ENCODE peak calls at places on chromosomes 4 and X, in eight cellular contexts. V is lower leg skin; Q is amniotic epithelial cell; B is CD8-positive, alpha-beta T cell; S is bronchial epithelial cell; I is ELR; O is epithelial cell of esophagus; W is astrocyte of the spinal cord. M is an unnamed sample.

GRCh38 chr4:181854142-181854541 is 389.1 kb upstream of the TENM3 start:
- DNase-seq in Q (no peak), W (no peak), S (peak), B (no peak), V (no peak), I (peak), O (peak), M (no peak)

GRCh38 chr4:89558147-89558546 is 250.5 kb upstream of the GPRIN3 start:
- DNase-seq in S (peak), W (no peak), O (peak), Q (peak), I (peak), V (no peak), B (no peak), M (no peak)

GRCh38 chrX:40105791-40106676 is 8.3 kb upstream of the BCOR start:
- DNase-seq in V (peak), S (no peak), Q (no peak), B (peak), O (peak), W (no peak), I (peak), M (no peak)

GRCh38 chrX:3393581-3394111 is 47.2 kb upstream of the MXRA5 start:
- DNase-seq in Q (peak), V (no peak), S (peak), W (peak), O (no peak), B (no peak), I (no peak), M (no peak)

GRCh38 chr4:110294165-110294564 is 95.8 kb upstream of the ELOVL6 start:
- DNase-seq in W (peak), S (no peak), B (no peak), O (no peak), I (no peak), Q (peak), V (no peak), M (no peak)

GRCh38 chr4:14726441-14727405 is 275.6 kb upstream of the CPEB2 start:
- DNase-seq in I (peak), V (no peak), O (peak), Q (peak), B (no peak), S (peak), W (peak), M (no peak)

GRCh38 chr4:186158021-186158859 is 33.1 kb upstream of the CYP4V2 start:
- DNase-seq in O (no peak), Q (no peak), B (no peak), V (no peak), W (no peak), S (no peak), I (no peak), M (no peak)

GRCh38 chr4:10587697-10588096 is 96.9 kb downstream of the CLNK start:
- DNase-seq in Q (no peak), O (no peak), W (peak), B (peak), V (peak), S (no peak), I (no peak), M (no peak)

GRCh38 chrX:153706799-153707198 is 17.4 kb downstream of the BCAP31 start:
- DNase-seq in I (no peak), Q (no peak), V (no peak), W (no peak), O (no peak), S (no peak), B (no peak), M (no peak)

GRCh38 chr4:71186257-71186565 is 152.6 kb upstream of the SLC4A4 start:
- DNase-seq in S (no peak), Q (no peak), I (no peak), B (no peak), V (no peak), W (peak), O (no peak), M (no peak)

GRCh38 chrX:104112326-104112951 is at the start of gene ZCCHC18:
- DNase-seq in O (peak), W (peak), B (peak), I (peak), S (peak), V (peak), Q (peak), M (no peak)

GRCh38 chr4:159484861-159485260 is 382.0 kb downstream of the RAPGEF2 start:
- DNase-seq in S (peak), O (peak), V (no peak), W (no peak), Q (peak), I (no peak), B (no peak), M (no peak)

GRCh38 chr4:1520145-1520661 is 114.0 kb upstream of the NKX1-1 start:
- DNase-seq in W (no peak), V (no peak), I (no peak), Q (no peak), S (no peak), B (peak), O (no peak), M (no peak)

GRCh38 chr4:108783666-108784463 is 21.0 kb upstream of the ETNPPL start:
- DNase-seq in S (peak), O (peak), V (no peak), I (peak), B (no peak), Q (peak), W (no peak), M (no peak)

GRCh38 chr4:42906906-42907774 is 14.6 kb downstream of the GRXCR1 start:
- DNase-seq in W (peak), Q (no peak), O (peak), I (peak), B (no peak), S (peak), V (no peak), M (no peak)

GRCh38 chrX:109632906-109633504 is 8.0 kb upstream of the KCNE5 start:
- DNase-seq in B (no peak), V (no peak), O (peak), I (peak), S (peak), Q (peak), W (no peak), M (no peak)

GRCh38 chr4:2076908-2077534 is 17.9 kb downstream of the NAT8L start:
- DNase-seq in I (no peak), V (peak), Q (no peak), S (no peak), B (no peak), W (no peak), O (no peak), M (no peak)

GRCh38 chrX:110135618-110136017 is 132.7 kb downstream of the TMEM164 start:
- DNase-seq in Q (peak), V (no peak), O (no peak), W (no peak), S (no peak), I (no peak), B (no peak), M (no peak)

GRCh38 chr4:115054836-115055235 is 58.6 kb downstream of the NDST4 start:
- DNase-seq in W (no peak), B (no peak), Q (no peak), V (no peak), I (no peak), O (peak), S (peak), M (no peak)

GRCh38 chr4:98586634-98587354 is 71.6 kb downstream of the TSPAN5 start:
- DNase-seq in O (no peak), I (no peak), S (no peak), V (no peak), B (no peak), Q (no peak), W (no peak), M (no peak)

GRCh38 chrX:134074151-134074550 is 88.8 kb upstream of the GPC3 start:
- DNase-seq in I (no peak), S (peak), V (no peak), Q (no peak), W (no peak), B (no peak), O (peak), M (no peak)

GRCh38 chr4:122798101-122798500 is 28.5 kb upstream of the FGF2 start:
- DNase-seq in I (peak), V (no peak), B (no peak), Q (peak), O (peak), W (peak), S (peak), M (no peak)

GRCh38 chrX:119885554-119886428 is 9.9 kb upstream of the AKAP14 start:
- DNase-seq in B (no peak), V (no peak), I (peak), S (no peak), W (peak), Q (peak), O (no peak), M (no peak)

GRCh38 chr4:80788798-80789197 is 241.7 kb upstream of the BMP3 start:
- DNase-seq in I (peak), W (peak), V (no peak), O (no peak), Q (peak), B (no peak), S (no peak), M (no peak)

GRCh38 chr4:130090427-130090826 is 994.5 kb downstream of the C4orf33 start:
- DNase-seq in I (no peak), O (no peak), B (no peak), Q (no peak), S (no peak), V (no peak), W (no peak), M (no peak)

GRCh38 chr4:143344011-143344410 is 7.3 kb downstream of the GAB1 start:
- DNase-seq in O (no peak), S (no peak), Q (no peak), B (no peak), W (no peak), V (no peak), I (no peak), M (no peak)